ENCODE peak calls at places on chromosomes 7 and 10, in eight cellular contexts. M is body of pancreas; U is aorta; O is left lung; G is psoas muscle; B is CD4-positive, alpha-beta T cell; N is esophagus squamous epithelium; T is OCI-LY7. I is an unnamed sample.

GRCh38 chr10:66836057-66836456 is 89.8 kb upstream of the LRRTM3 start:
- DNase-seq in N (no peak), O (no peak), M (peak; percentile 13), B (no peak), T (no peak), U (no peak), G (no peak), I (no peak)

GRCh38 chr7:138565451-138566114 is 105.5 kb downstream of the TRIM24 start:
- DNase-seq in B (no peak), N (no peak), T (peak; percentile 29), O (peak; percentile 49), U (no peak), G (no peak), M (no peak), I (no peak)

GRCh38 chr7:16891338-16891737 is 9.6 kb upstream of the AGR3 start:
- DNase-seq in B (no peak), M (peak; percentile 47), O (no peak), G (no peak), U (no peak), N (no peak), T (peak; percentile 2), I (no peak)

GRCh38 chr7:41134873-41135250 is 568.0 kb downstream of the INHBA start:
- DNase-seq in B (no peak), U (no peak), T (no peak), O (no peak), M (no peak), N (no peak), G (no peak), I (no peak)

GRCh38 chr10:75223507-75223906 is 12.2 kb downstream of the COMTD1 start:
- DNase-seq in T (no peak), G (no peak), N (no peak), U (no peak), O (no peak), M (no peak), B (no peak), I (no peak)

GRCh38 chr10:63758080-63758479 is 236.9 kb downstream of the REEP3 start:
- DNase-seq in M (no peak), G (no peak), N (no peak), O (no peak), B (no peak), U (no peak), T (no peak), I (no peak)

GRCh38 chr7:86814980-86815379 is 171.3 kb downstream of the GRM3 start:
- DNase-seq in G (no peak), N (no peak), M (no peak), U (no peak), T (peak; percentile 23), O (no peak), B (no peak), I (no peak)

GRCh38 chr10:110407301-110408170 is 90.2 kb upstream of the DUSP5 start:
- DNase-seq in B (no peak), N (no peak), G (no peak), T (no peak), O (no peak), M (no peak), U (no peak), I (no peak)

GRCh38 chr7:47809387-47809786 is 138.9 kb downstream of the PKD1L1 start:
- DNase-seq in U (no peak), M (peak; percentile 79), N (no peak), B (no peak), O (no peak), G (no peak), T (no peak), I (no peak)

GRCh38 chr10:72062341-72062740 is 26.0 kb downstream of the SPOCK2 start:
- DNase-seq in B (no peak), N (no peak), T (no peak), M (no peak), G (no peak), O (no peak), U (no peak), I (no peak)

GRCh38 chr10:56360583-56360966 is 484 bp downstream of the ZWINT start:
- DNase-seq in T (no peak), B (no peak), G (no peak), M (no peak), N (no peak), O (no peak), U (no peak), I (peak; percentile 11)

GRCh38 chr7:28729276-28729675 is 228.9 kb downstream of the TRIL start:
- DNase-seq in U (no peak), T (no peak), B (no peak), N (no peak), G (no peak), M (peak; percentile 13), O (no peak), I (no peak)

GRCh38 chr7:994592-995308 is 11.8 kb downstream of the CYP2W1 start:
- DNase-seq in N (no peak), T (peak; percentile 62), M (no peak), U (no peak), B (no peak), G (no peak), O (no peak), I (no peak)

GRCh38 chr10:32958992-32959703 is 1.1 kb upstream of the ITGB1 start:
- DNase-seq in O (no peak), M (no peak), T (no peak), U (no peak), B (no peak), G (no peak), N (no peak), I (no peak)

GRCh38 chr7:106047818-106048490 is 64.2 kb downstream of the SYPL1 start:
- DNase-seq in B (no peak), O (no peak), N (no peak), U (no peak), T (no peak), M (no peak), G (no peak), I (no peak)

GRCh38 chr7:106048621-106049020 is 63.5 kb downstream of the SYPL1 start:
- DNase-seq in B (no peak), M (no peak), O (no peak), U (no peak), G (no peak), T (no peak), N (no peak), I (no peak)

GRCh38 chr7:106049139-106049725 is 62.9 kb downstream of the SYPL1 start:
- DNase-seq in T (peak; percentile 62), M (no peak), G (no peak), B (no peak), N (no peak), U (no peak), O (no peak), I (no peak)

GRCh38 chr7:106050743-106051110 is 61.4 kb downstream of the SYPL1 start:
- DNase-seq in U (peak; percentile 67), M (no peak), T (no peak), N (no peak), B (no peak), G (no peak), O (no peak), I (no peak)

DNA sequence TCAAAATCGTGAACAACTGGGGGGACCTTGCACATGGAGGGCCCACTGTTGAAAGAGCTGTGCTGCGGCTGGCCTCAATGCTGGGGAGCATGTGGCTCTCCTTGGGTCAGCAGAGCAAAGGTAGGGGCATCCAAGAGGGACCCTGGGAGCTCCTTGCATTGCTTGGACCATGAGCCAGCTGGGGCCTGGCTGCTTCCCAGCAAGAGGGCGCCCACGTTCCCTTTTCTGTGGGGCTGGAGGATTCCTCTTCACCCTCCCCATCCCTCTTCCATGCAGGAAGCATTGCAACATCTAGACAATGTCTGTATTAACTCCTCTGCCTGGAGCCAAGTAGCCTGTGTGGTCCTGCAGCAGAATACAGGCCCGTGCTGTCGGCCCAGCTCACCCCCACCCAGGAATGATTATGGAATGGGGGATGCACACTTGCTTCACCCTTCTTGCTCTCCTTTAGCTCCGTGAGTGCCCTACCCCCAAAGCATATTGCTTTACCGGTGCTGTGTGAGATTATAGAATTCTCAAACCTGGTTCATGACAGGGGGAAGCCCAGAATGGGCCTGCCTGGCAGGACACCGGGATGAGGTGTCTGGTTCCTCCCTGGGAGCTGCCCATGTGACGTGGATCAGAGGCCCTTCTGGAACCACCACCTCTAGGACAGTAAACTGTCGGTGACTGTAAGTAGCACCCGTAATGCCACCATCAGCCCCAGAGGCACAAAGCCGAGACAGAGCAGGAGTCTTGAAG is 61.9 kb downstream of the SYPL1 start:
- DNase-seq in O (no peak), T (no peak), G (no peak), U (no peak), N (no peak), B (no peak), M (no peak), I (no peak)
- H3K27ac ChIP-seq in O (peak overlapping the region; percentile 19), T (no peak overlapping the region), G (no peak overlapping the region), U (no peak overlapping the region), N (peak overlapping the region; percentile 82), B (no peak overlapping the region), M (no peak overlapping the region), I (no peak overlapping the region)

GRCh38 chr7:80153446-80153845 is 18.8 kb downstream of the GNAI1 start:
- DNase-seq in G (no peak), U (no peak), T (no peak), O (no peak), B (no peak), M (no peak), N (no peak), I (no peak)
- H3K27ac ChIP-seq in G (no peak overlapping the region), U (no peak overlapping the region), T (no peak overlapping the region), O (no peak overlapping the region), B (no peak overlapping the region), M (no peak overlapping the region), N (no peak overlapping the region), I (no peak overlapping the region)

DNA sequence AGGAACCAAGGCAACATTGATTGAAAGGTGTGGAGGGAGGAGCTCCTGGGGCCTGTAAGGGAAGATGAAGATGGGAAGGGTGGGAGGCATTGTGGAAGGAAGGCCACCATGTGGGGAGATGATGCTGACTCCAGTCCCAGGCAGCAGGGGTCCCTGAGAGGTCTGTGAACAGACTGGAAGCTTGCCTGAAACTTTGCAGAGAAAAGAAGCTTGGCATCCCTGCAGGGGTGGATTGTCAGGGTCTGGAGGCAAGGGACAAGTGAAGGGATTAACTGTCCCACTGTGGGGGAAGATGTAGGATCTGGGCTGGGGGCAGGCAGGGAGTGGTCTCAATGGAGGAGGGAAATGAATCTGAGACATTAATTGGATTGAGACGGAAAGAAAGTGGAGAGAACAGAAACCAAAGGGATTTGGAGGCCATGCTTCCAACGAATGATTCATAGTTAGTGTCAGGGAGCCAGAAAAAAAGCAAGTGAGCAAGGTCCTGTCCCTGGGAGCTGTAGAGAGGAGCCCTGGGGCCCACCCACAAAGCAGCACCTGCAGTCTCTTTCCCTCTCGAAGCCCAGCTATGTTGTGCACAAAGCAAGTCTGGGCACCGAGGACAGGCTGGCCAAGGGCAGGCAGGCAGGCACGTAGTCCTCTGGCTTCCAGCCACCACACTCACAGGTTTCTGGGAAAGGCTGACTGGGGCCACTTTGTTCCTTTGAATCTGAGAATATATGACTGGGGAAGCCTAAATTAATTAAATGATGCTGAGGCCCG is 4.8 kb upstream of the SLC18A3 start:
- DNase-seq in T (no peak), O (no peak), G (peak; percentile 29), N (no peak), U (no peak), B (no peak), M (peak; percentile 0), I (no peak)
- H3K27ac ChIP-seq in T (no peak overlapping the region), O (no peak overlapping the region), G (no peak overlapping the region), N (no peak overlapping the region), U (no peak overlapping the region), B (no peak overlapping the region), M (no peak overlapping the region), I (no peak overlapping the region)

DNA sequence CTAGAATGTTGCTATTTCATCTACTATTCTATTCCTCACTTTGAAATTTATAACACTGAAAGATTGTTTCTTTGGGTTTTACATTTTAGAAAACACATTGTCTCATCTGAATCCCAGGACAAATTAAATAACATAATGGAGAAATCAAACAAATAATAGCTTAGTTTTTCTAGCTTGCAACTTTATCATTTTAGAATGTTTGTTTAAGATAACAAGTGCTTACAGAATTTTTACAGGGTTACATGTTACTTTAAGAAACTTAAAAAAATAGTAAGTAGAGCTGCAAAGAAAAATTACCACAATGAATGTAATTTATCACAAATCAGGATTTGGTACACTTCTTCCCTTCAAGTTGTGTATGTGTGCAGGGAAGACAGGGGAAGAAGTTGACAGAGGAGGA is 11.3 kb downstream of the CAV2 start:
- DNase-seq in B (no peak), O (no peak), G (no peak), N (no peak), T (no peak), U (no peak), M (no peak), I (no peak)
- H3K27ac ChIP-seq in B (no peak overlapping the region), O (peak overlapping the region; percentile 77), G (peak overlapping the region; percentile 57), N (peak overlapping the region; percentile 85), T (no peak overlapping the region), U (no peak overlapping the region), M (no peak overlapping the region), I (no peak overlapping the region)

I was measured in substantia nigra.